ENCODE peak calls at places on chromosomes 7 and 10, in seven cellular contexts. Q, R, W, K, Z, E and Y are unnamed samples.

GRCh38 chr10:126690534-126690933 is 20.0 kb upstream of the C10orf90 start:
- DNase-seq in Q (no peak), R (no peak), W (no peak), K (no peak), Z (no peak), E (no peak), Y (no peak)

GRCh38 chr7:30969604-30969970 is 5.8 kb downstream of the GHRHR start:
- DNase-seq in Q (no peak), R (no peak), W (no peak), K (no peak), Z (no peak), E (no peak), Y (no peak)

GRCh38 chr7:105617280-105618015 is 36.2 kb upstream of the EFCAB10 start:
- DNase-seq in Q (no peak), R (no peak), W (no peak), K (no peak), Z (no peak), E (no peak), Y (no peak)

GRCh38 chr7:128450409-128450808 is 5.3 kb upstream of the HILPDA start:
- DNase-seq in Q (no peak), R (no peak), W (no peak), K (no peak), Z (no peak), E (no peak), Y (no peak)

GRCh38 chr10:44245601-44245938 is 139.3 kb downstream of the CXCL12 start:
- DNase-seq in Q (no peak), R (no peak), W (no peak), K (no peak), Z (peak), E (no peak), Y (no peak)

GRCh38 chr7:76358053-76358477 is 726 bp downstream of the YWHAG start:
- DNase-seq in Q (peak), R (peak), W (peak), K (no peak), Z (no peak), E (peak), Y (peak)

GRCh38 chr10:122057841-122058240 is 68.9 kb downstream of the TACC2 start:
- DNase-seq in Q (no peak), R (no peak), W (no peak), K (no peak), Z (no peak), E (no peak), Y (no peak)

GRCh38 chr7:15582773-15583172 is 21.0 kb upstream of the AGMO start:
- DNase-seq in Q (no peak), R (no peak), W (no peak), K (no peak), Z (no peak), E (no peak), Y (no peak)

GRCh38 chr10:103470755-103471653 is 8.0 kb downstream of the CALHM3 start:
- DNase-seq in Q (peak), R (no peak), W (peak), K (no peak), Z (no peak), E (no peak), Y (no peak)

GRCh38 chr7:110386914-110387313 is 704.0 kb upstream of the LRRN3 start:
- DNase-seq in Q (peak), R (no peak), W (no peak), K (no peak), Z (peak), E (no peak), Y (no peak)

GRCh38 chr7:19099924-19100323 is 17.5 kb downstream of the TWIST1 start:
- DNase-seq in Q (no peak), R (no peak), W (no peak), K (no peak), Z (no peak), E (no peak), Y (no peak)

GRCh38 chr7:123154231-123154860 is 45.4 kb downstream of the SLC13A1 start:
- DNase-seq in Q (peak), R (peak), W (peak), K (peak), Z (peak), E (no peak), Y (peak)

GRCh38 chr7:114916261-114916892 is 5.5 kb upstream of the MDFIC start:
- DNase-seq in Q (no peak), R (no peak), W (no peak), K (no peak), Z (no peak), E (no peak), Y (no peak)

GRCh38 chr7:118762451-118762850 is 537.9 kb downstream of the ANKRD7 start:
- DNase-seq in Q (no peak), R (no peak), W (no peak), K (no peak), Z (no peak), E (no peak), Y (no peak)

GRCh38 chr7:100723732-100724275 is 3.5 kb downstream of the EPO start:
- DNase-seq in Q (no peak), R (peak), W (no peak), K (no peak), Z (no peak), E (no peak), Y (no peak)

GRCh38 chr10:11162828-11163599 is 145.3 kb downstream of the CELF2 start:
- DNase-seq in Q (no peak), R (no peak), W (peak), K (no peak), Z (no peak), E (no peak), Y (no peak)

GRCh38 chr10:86650151-86650550 is 4.2 kb upstream of the OPN4 start:
- DNase-seq in Q (no peak), R (no peak), W (no peak), K (no peak), Z (no peak), E (peak), Y (no peak)

GRCh38 chr10:625335-625699 is 64.2 kb downstream of the DIP2C start:
- DNase-seq in Q (no peak), R (no peak), W (peak), K (no peak), Z (no peak), E (no peak), Y (no peak)

GRCh38 chr7:30913821-30914515 is 2.3 kb downstream of the AQP1 start:
- DNase-seq in Q (no peak), R (no peak), W (no peak), K (no peak), Z (no peak), E (peak), Y (no peak)

GRCh38 chr7:140927351-140927750 is 2.6 kb upstream of the BRAF start:
- DNase-seq in Q (no peak), R (no peak), W (no peak), K (no peak), Z (no peak), E (no peak), Y (no peak)

GRCh38 chr10:18594574-18595156 is 56.7 kb downstream of the NSUN6 start:
- DNase-seq in Q (peak), R (no peak), W (no peak), K (peak), Z (no peak), E (peak), Y (peak)

GRCh38 chr10:116689744-116690143 is 52.6 kb downstream of the HSPA12A start:
- DNase-seq in Q (no peak), R (no peak), W (no peak), K (no peak), Z (no peak), E (no peak), Y (no peak)

GRCh38 chr10:79381804-79382221 is 34.5 kb downstream of the PPIF start:
- DNase-seq in Q (no peak), R (no peak), W (peak), K (no peak), Z (peak), E (peak), Y (no peak)

GRCh38 chr7:112665709-112666108 is 124.5 kb downstream of the TMEM168 start:
- DNase-seq in Q (no peak), R (no peak), W (no peak), K (no peak), Z (peak), E (no peak), Y (no peak)
- TF ChIP-seq CTCF in Q (no peak), R (no peak), W (no peak), K (no peak), Z (no peak), E (peak), Y (no peak)

GRCh38 chr10:98028168-98028770 is 2.2 kb downstream of the CRTAC1 start:
- DNase-seq in Q (peak), R (peak), W (peak), K (peak), Z (peak), E (no peak), Y (peak)

GRCh38 chr10:98029149-98030092 is 1.0 kb downstream of the CRTAC1 start:
- DNase-seq in Q (no peak), R (no peak), W (peak), K (peak), Z (no peak), E (no peak), Y (peak)

GRCh38 chr10:98031440-98031839 is 1.0 kb upstream of the CRTAC1 start:
- DNase-seq in Q (no peak), R (no peak), W (no peak), K (no peak), Z (no peak), E (no peak), Y (no peak)

GRCh38 chr10:98030991-98031431 is 590 bp upstream of the CRTAC1 start:
- DNase-seq in Q (no peak), R (no peak), W (peak), K (peak), Z (no peak), E (no peak), Y (peak)

DNA sequence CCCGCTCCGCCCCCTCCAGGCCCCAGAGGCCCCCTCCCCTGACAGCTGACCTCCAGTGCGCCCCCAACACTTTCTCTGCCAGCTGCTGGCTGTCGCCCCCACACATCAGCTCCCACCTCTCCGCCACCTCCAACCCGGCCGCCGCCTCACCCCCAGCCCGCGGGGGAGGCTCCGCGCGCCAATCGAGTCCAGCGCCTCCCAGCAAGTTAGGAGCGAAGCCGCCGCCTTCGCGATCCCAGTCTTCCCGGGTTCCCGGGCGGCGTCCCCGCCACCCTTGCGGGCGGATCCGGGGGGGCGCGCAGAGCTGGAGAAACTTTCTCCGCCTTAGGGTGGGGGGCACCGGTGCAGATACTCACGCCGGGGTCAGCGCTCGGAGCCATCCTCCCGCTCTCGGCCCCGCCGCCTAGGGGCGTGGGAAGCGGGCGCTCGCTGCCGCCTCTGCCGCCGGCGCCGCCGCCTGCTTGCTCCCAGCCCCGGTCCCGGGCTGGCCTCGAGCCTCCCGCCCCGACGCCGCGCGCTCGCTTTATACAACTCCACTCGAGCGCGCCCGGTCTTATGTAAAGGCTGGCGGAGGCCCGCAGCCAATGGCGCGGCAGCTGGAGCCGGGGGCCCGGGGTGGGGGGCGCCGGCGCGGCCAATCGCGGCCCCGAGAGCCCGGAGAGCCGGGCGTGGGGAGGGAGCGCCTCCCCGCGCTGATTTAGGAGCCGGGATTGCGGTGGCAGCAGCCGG is at the start of gene CRTAC1:
- DNase-seq in Q (no peak), R (peak), W (peak), K (peak), Z (peak), E (no peak), Y (peak)
- TF ChIP-seq CTCF in Q (no peak), R (no peak), W (no peak), K (no peak), Z (no peak), E (no peak), Y (no peak)

GRCh38 chr10:91743460-91743859 is 54.8 kb upstream of the TNKS2 start:
- DNase-seq in Q (peak), R (no peak), W (no peak), K (no peak), Z (no peak), E (no peak), Y (no peak)

GRCh38 chr10:91740353-91740924 is 57.8 kb upstream of the TNKS2 start:
- DNase-seq in Q (no peak), R (no peak), W (no peak), K (no peak), Z (no peak), E (no peak), Y (no peak)

GRCh38 chr10:91745086-91745831 is 53.0 kb upstream of the TNKS2 start:
- DNase-seq in Q (peak), R (peak), W (peak), K (no peak), Z (peak), E (no peak), Y (peak)

DNA sequence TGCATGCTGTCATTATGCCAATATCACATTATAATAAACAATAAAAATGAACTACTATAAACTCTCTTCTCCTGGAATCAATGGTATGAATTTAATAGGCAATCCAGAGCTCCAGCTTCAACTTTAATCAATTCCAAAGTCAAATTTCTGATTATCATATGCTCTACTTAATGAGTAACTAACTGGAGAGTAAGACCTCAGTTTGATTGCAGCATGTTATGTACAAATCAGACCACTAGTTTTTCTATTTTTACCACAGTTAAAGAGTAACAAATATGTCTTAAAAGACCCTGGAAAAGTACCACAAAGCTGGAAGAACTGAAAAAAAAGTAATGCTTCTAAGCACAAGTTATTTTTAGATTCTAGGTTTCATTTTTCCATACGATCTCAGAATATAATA is 56.0 kb upstream of the TNKS2 start:
- DNase-seq in Q (no peak), R (no peak), W (no peak), K (no peak), Z (no peak), E (no peak), Y (no peak)
- TF ChIP-seq CTCF in Q (no peak), R (no peak), W (no peak), K (peak), Z (no peak), E (no peak), Y (no peak)

GRCh38 chr10:108913300-108913699 is 1010.0 kb downstream of the XPNPEP1 start:
- DNase-seq in Q (peak), R (no peak), W (peak), K (no peak), Z (no peak), E (no peak), Y (no peak)

DNA sequence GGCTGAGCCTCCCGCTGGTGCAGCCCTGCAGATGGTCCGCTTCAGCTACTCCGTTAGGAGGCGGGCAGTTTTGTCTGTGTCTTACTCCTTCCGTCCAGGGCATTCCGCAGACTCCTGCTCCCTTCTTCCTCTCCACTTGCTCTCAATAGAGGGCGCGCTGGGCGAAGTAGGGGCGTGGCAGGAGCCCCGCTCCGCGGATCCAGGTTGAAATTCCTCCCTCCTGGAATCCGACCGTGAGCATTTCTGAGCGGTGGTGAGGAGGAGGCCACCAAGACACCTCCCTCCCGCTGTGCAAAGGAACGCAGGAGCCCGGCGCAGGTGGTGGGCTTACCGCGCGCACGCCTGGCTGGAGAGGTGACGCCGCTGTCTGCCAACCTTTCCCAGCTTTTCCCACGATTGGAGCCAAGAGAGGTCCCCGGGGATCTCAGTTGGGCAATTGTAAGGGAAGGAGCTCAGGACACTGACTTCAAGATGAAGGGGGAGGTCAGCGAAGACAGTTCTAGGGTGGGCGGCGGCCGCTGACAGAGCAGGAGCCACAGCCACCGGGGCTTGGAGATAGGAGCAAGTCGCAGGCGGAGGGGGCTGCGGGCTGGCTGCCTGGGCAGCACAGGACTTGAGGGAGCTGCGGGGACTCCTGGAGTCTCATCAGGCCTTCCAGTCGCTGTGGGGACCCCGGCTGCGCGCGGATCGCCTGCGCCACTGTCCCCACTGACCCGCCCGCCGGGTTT is 1011.3 kb downstream of the XPNPEP1 start:
- DNase-seq in Q (peak), R (peak), W (peak), K (peak), Z (peak), E (peak), Y (peak)
- TF ChIP-seq CTCF in Q (peak), R (peak), W (no peak), K (no peak), Z (peak), E (peak), Y (no peak)

GRCh38 chr10:107409517-107409916 is 245.0 kb upstream of the SORCS1 start:
- DNase-seq in Q (peak), R (no peak), W (peak), K (no peak), Z (peak), E (no peak), Y (peak)
- TF ChIP-seq CTCF in Q (peak), R (no peak), W (no peak), K (no peak), Z (peak), E (peak), Y (no peak)

GRCh38 chr7:64183126-64183742 is 23.8 kb upstream of the ZNF735 start:
- DNase-seq in Q (no peak), R (peak), W (no peak), K (no peak), Z (no peak), E (no peak), Y (no peak)
- TF ChIP-seq CTCF in Q (peak), R (peak), W (peak), K (peak), Z (no peak), E (peak), Y (peak)

GRCh38 chr10:75097666-75098285 is 13.7 kb upstream of the SAMD8 start:
- DNase-seq in Q (peak), R (no peak), W (no peak), K (peak), Z (peak), E (no peak), Y (no peak)
- TF ChIP-seq CTCF in Q (peak), R (no peak), W (no peak), K (peak), Z (peak), E (no peak), Y (no peak)